ENCODE peak calls at places on chromosomes 7 and 10, in five cellular contexts. M, P, Y, J and E are unnamed samples.

GRCh38 chr7:141785711-141786552 is 4.1 kb upstream of the TAS2R5 start:
- DNase-seq in Y (peak; percentile 36), M (no peak), P (peak; percentile 32), J (peak; percentile 39), E (no peak)

GRCh38 chr10:101224060-101224909 is 5.0 kb downstream of the LBX1 start:
- DNase-seq in Y (no peak), P (no peak), M (no peak), J (no peak), E (no peak)

GRCh38 chr7:110264288-110264687 is 826.6 kb upstream of the LRRN3 start:
- DNase-seq in P (no peak), J (no peak), Y (no peak), M (no peak), E (no peak)

GRCh38 chr10:66519616-66520015 is 406.2 kb upstream of the LRRTM3 start:
- DNase-seq in M (no peak), P (no peak), J (no peak), Y (no peak), E (no peak)

GRCh38 chr10:21171197-21171935 is 274.3 kb upstream of the NEBL start:
- DNase-seq in P (no peak), Y (peak; percentile 12), M (no peak), J (no peak), E (no peak)

GRCh38 chr10:79418274-79418673 is 27.1 kb downstream of the ZCCHC24 start:
- DNase-seq in P (no peak), M (no peak), J (no peak), Y (no peak), E (no peak)

GRCh38 chr10:7206407-7207127 is 204.3 kb downstream of the SFMBT2 start:
- DNase-seq in Y (no peak), J (no peak), P (no peak), M (no peak), E (no peak)

GRCh38 chr10:132434405-132435005 is 37.5 kb downstream of the PWWP2B start:
- DNase-seq in J (no peak), P (peak; percentile 34), Y (no peak), M (no peak), E (no peak)

GRCh38 chr10:8829592-8829991 is 775.1 kb downstream of the GATA3 start:
- DNase-seq in Y (no peak), P (no peak), J (peak; percentile 90), M (no peak), E (no peak)

GRCh38 chr7:98119257-98119918 is 12.7 kb downstream of the LMTK2 start:
- DNase-seq in J (peak; percentile 72), M (no peak), Y (no peak), P (no peak), E (no peak)

GRCh38 chr10:100655760-100656421 is 89.5 kb upstream of the PAX2 start:
- DNase-seq in M (no peak), Y (no peak), J (no peak), P (no peak), E (no peak)

GRCh38 chr7:48280100-48280499 is 108.8 kb downstream of the ABCA13 start:
- DNase-seq in M (no peak), P (no peak), Y (no peak), J (peak; percentile 93), E (no peak)

GRCh38 chr7:157299613-157300405 is 37.0 kb upstream of the DNAJB6 start:
- DNase-seq in Y (peak; percentile 36), J (no peak), P (no peak), M (no peak), E (no peak)

GRCh38 chr7:131108212-131108980 is 219.3 kb upstream of the MKLN1 start:
- DNase-seq in Y (no peak), J (peak; percentile 23), P (peak; percentile 78), M (no peak), E (no peak)

DNA sequence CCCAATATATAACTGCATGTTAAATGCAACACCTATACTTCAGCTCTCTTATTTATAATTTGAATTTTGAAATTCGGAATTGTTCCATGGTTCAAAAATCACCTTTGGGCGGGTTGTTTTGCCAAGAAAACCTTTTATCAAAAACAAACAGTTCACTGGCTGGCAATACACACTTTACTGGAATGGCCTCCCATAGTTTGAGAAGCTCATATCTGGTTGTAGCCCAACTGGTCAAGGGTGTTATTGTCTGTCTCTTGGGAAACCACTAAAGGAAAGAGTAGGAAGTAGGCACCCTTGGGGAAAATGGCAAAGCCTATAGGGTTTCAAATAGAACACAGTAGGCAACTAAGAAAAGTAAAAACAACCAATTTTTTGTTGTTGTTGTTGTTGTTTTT is 117.9 kb downstream of the HIPK2 start:
- DNase-seq in Y (no peak), M (no peak), P (no peak), J (no peak), E (no peak)
- H3K4me1 ChIP-seq in Y (peaks cover 11% of the 10 kb centered on the region), M (no peaks in the 10 kb centered on the region), P (peaks cover 5% of the 10 kb centered on the region), J (peaks cover 55% of the 10 kb centered on the region), E (peaks cover 5% of the 10 kb centered on the region)

GRCh38 chr7:3301831-3302618 is 973 bp downstream of the SDK1 start:
- DNase-seq in P (peak; percentile 12), J (no peak), M (peak; percentile 18), Y (no peak), E (peak; percentile 70)

GRCh38 chr7:3301472-3301778 is 373 bp downstream of the SDK1 start:
- DNase-seq in P (no peak), M (no peak), Y (no peak), J (no peak), E (no peak)

GRCh38 chr7:3300651-3301471 is at the start of gene SDK1:
- DNase-seq in Y (peak; percentile 71), J (peak; percentile 80), P (peak; percentile 91), M (peak; percentile 91), E (peak; percentile 96)

GRCh38 chr7:3302681-3303320 is 1.7 kb downstream of the SDK1 start:
- DNase-seq in Y (no peak), J (no peak), P (no peak), M (no peak), E (no peak)

GRCh38 chr7:3300221-3300650 is 816 bp upstream of the SDK1 start:
- DNase-seq in P (no peak), J (no peak), M (no peak), Y (no peak), E (no peak)
- H3K4me3 ChIP-seq in P (no peak overlapping the region), J (no peak overlapping the region), M (peak overlapping the region; percentile 61), Y (no peak overlapping the region), E (peak overlapping the region; percentile 70)

GRCh38 chr10:121085386-121085785 is 234.2 kb downstream of the WDR11 start:
- DNase-seq in P (no peak), Y (no peak), M (no peak), J (no peak), E (no peak)

GRCh38 chr10:121084675-121085070 is 233.5 kb downstream of the WDR11 start:
- DNase-seq in Y (no peak), M (no peak), J (no peak), P (no peak), E (no peak)

GRCh38 chr10:121087688-121088087 is 236.5 kb downstream of the WDR11 start:
- DNase-seq in P (no peak), Y (no peak), J (no peak), M (no peak), E (no peak)

GRCh38 chr10:121087129-121087528 is 236.0 kb downstream of the WDR11 start:
- DNase-seq in M (no peak), P (no peak), Y (no peak), J (no peak), E (no peak)

GRCh38 chr10:121084029-121084674 is 233.0 kb downstream of the WDR11 start:
- DNase-seq in Y (no peak), P (no peak), M (no peak), J (no peak), E (no peak)
- H3K27me3 ChIP-seq in Y (peaks cover 35% of the 10 kb centered on the region), P (no peaks in the 10 kb centered on the region), M (no peaks in the 10 kb centered on the region), J (no peaks in the 10 kb centered on the region), E (no peaks in the 10 kb centered on the region)

GRCh38 chr7:74657692-74658170 is at the start of gene GTF2I:
- DNase-seq in Y (no peak), P (no peak), M (no peak), J (no peak), E (peak; percentile 71)
- H3K4me1 ChIP-seq in Y (peaks cover 12% of the 10 kb centered on the region), P (peaks cover 40% of the 10 kb centered on the region), M (peaks cover 11% of the 10 kb centered on the region), J (peaks cover 39% of the 10 kb centered on the region), E (peaks cover 36% of the 10 kb centered on the region)

DNA sequence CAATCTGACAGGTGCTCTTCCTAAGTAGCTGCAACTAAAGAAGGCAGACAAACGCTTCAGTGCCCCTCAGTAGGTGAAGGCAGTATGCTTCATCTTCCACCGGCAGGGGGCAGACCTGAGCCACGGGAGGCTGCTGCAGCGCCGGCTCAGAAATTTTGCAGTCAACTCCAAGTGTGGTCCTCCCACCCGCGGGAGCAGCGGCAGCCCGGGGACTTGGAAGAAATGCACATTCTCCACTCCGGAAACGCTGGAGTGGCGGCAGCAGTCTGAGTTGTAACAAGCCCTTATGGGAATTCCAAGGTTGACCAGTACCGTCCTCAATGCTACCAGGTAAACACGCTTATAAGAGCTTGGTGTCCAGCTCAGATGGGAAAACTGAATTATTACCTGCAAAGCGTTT is 3.4 kb downstream of the IGFBP3 start:
- DNase-seq in P (peak; percentile 50), J (peak; percentile 35), Y (no peak), M (peak; percentile 87), E (peak; percentile 68)
- H3K4me3 ChIP-seq in P (no peak overlapping the region), J (no peak overlapping the region), Y (no peak overlapping the region), M (peak overlapping the region; percentile 78), E (peak overlapping the region; percentile 67)

GRCh38 chr10:94251098-94251497 is 111.6 kb downstream of the NOC3L start:
- DNase-seq in Y (no peak), P (no peak), M (no peak), J (no peak), E (no peak)

GRCh38 chr10:94251568-94251967 is 111.2 kb downstream of the NOC3L start:
- DNase-seq in Y (no peak), M (no peak), P (no peak), J (no peak), E (no peak)
- H3K27me3 ChIP-seq in Y (no peaks in the 10 kb centered on the region), M (no peaks in the 10 kb centered on the region), P (peaks cover 5% of the 10 kb centered on the region), J (no peaks in the 10 kb centered on the region), E (no peaks in the 10 kb centered on the region)